ENCODE peak calls at places on chromosomes 4 and X, in ten cellular contexts. X is amygdala; G is activated naive CD8-positive, alpha-beta T cell treated with anti-CD3 and anti-CD28 coated beads, Interleukin-2, amount 10 ng/mL, durations not matched to agents 7 days and 5 days; W is left lobe of liver; I is suprapubic skin; S is ovary; E is stimulated activated CD4-positive, alpha-beta T cell treated with anti-CD3 and anti-CD28 coated beads, Interleukin-2, amount 100 ng/mL, for 24 hours; H is A549; A is heart left ventricle; C is activated CD8-positive, alpha-beta memory T cell treated with anti-CD3 and anti-CD28 coated beads for 4 hours. U is an unnamed sample.
A peak's percentile ranks its signal among the peaks of the same experiment; 100 is the strongest.

GRCh38 chrX:8726031-8726652 is 5.8 kb downstream of the ANOS1 start:
- DNase-seq in X (no peak), G (no peak), W (no peak), I (no peak), S (no peak), E (no peak), H (no peak), A (no peak), C (no peak), U (no peak)

GRCh38 chr4:6008092-6008551 is 10.1 kb downstream of the C4orf50 start:
- DNase-seq in X (no peak), G (no peak), W (no peak), I (no peak), S (no peak), E (no peak), H (peak; percentile 31), A (no peak), C (no peak), U (no peak)

GRCh38 chr4:169068423-169068822 is 58.4 kb upstream of the CBR4 start:
- DNase-seq in X (no peak), G (no peak), W (no peak), I (no peak), S (no peak), E (no peak), H (no peak), A (no peak), C (no peak), U (no peak)

GRCh38 chr4:105147226-105148151 is 813 bp downstream of the TET2 start:
- DNase-seq in X (peak; percentile 15), G (peak; percentile 38), W (peak; percentile 47), I (no peak), S (peak; percentile 35), E (peak; percentile 38), H (no peak), A (peak; percentile 21), C (no peak), U (no peak)

GRCh38 chr4:176769519-176769918 is 23.2 kb downstream of the VEGFC start:
- DNase-seq in X (no peak), G (no peak), W (no peak), I (no peak), S (no peak), E (no peak), H (no peak), A (no peak), C (no peak), U (no peak)

GRCh38 chrX:66544181-66544580 is 94.7 kb downstream of the EDA2R start:
- DNase-seq in X (no peak), G (no peak), W (no peak), I (no peak), S (no peak), E (no peak), H (no peak), A (no peak), C (no peak), U (no peak)

GRCh38 chr4:164977243-164978164 is at the start of gene TRIM61:
- DNase-seq in X (peak; percentile 5), G (peak; percentile 81), W (no peak), I (no peak), S (peak; percentile 77), E (peak; percentile 46), H (no peak), A (peak; percentile 80), C (peak; percentile 19), U (peak; percentile 74)

GRCh38 chr4:7358100-7358735 is 76.5 kb downstream of the PSAPL1 start:
- DNase-seq in X (no peak), G (no peak), W (no peak), I (no peak), S (peak; percentile 51), E (no peak), H (peak; percentile 55), A (peak; percentile 77), C (no peak), U (peak; percentile 58)

GRCh38 chr4:86660407-86660806 is 66.3 kb downstream of the PTPN13 start:
- DNase-seq in X (no peak), G (no peak), W (no peak), I (no peak), S (no peak), E (no peak), H (no peak), A (no peak), C (no peak), U (no peak)

GRCh38 chrX:47158131-47158530 is 13.1 kb downstream of the RBM10 start:
- DNase-seq in X (no peak), G (no peak), W (no peak), I (no peak), S (no peak), E (no peak), H (no peak), A (no peak), C (no peak), U (no peak)

GRCh38 chr4:101954351-101954750 is 163.8 kb downstream of the BANK1 start:
- DNase-seq in X (no peak), G (no peak), W (no peak), I (no peak), S (no peak), E (no peak), H (no peak), A (no peak), C (no peak), U (no peak)

GRCh38 chr4:999863-1000425 is 6.7 kb upstream of the SLC26A1 start:
- DNase-seq in X (no peak), G (no peak), W (no peak), I (no peak), S (no peak), E (no peak), H (no peak), A (no peak), C (no peak), U (no peak)

GRCh38 chr4:103011378-103012025 is 8.0 kb downstream of the SLC9B1 start:
- DNase-seq in X (no peak), G (no peak), W (no peak), I (no peak), S (peak; percentile 16), E (no peak), H (no peak), A (no peak), C (no peak), U (no peak)

GRCh38 chr4:165079476-165079875 is 25.8 kb downstream of the TRIM75 start:
- DNase-seq in X (no peak), G (no peak), W (peak; percentile 89), I (no peak), S (no peak), E (no peak), H (no peak), A (peak; percentile 59), C (no peak), U (peak; percentile 43)

GRCh38 chr4:40349561-40350198 is 14.5 kb downstream of the CHRNA9 start:
- DNase-seq in X (no peak), G (no peak), W (no peak), I (no peak), S (no peak), E (no peak), H (no peak), A (no peak), C (no peak), U (no peak)

GRCh38 chrX:123835661-123836371 is 24.0 kb upstream of the XIAP start:
- DNase-seq in X (no peak), G (no peak), W (no peak), I (no peak), S (no peak), E (peak; percentile 32), H (peak; percentile 71), A (no peak), C (no peak), U (no peak)

GRCh38 chrX:133497356-133497755 is 82.1 kb upstream of the GPC4 start:
- DNase-seq in X (no peak), G (no peak), W (no peak), I (no peak), S (no peak), E (no peak), H (no peak), A (no peak), C (no peak), U (no peak)

GRCh38 chr4:172706000-172706399 is 462.6 kb upstream of the GALNT7 start:
- DNase-seq in X (no peak), G (no peak), W (no peak), I (no peak), S (no peak), E (no peak), H (no peak), A (no peak), C (no peak), U (no peak)

GRCh38 chrX:17262123-17262522 is 112.9 kb upstream of the NHS start:
- DNase-seq in X (no peak), G (no peak), W (no peak), I (no peak), S (no peak), E (no peak), H (no peak), A (no peak), C (no peak), U (no peak)

GRCh38 chr4:145619639-145619996 is 433 bp downstream of the MMAA start:
- DNase-seq in X (no peak), G (no peak), W (peak; percentile 88), I (peak; percentile 63), S (peak; percentile 44), E (peak; percentile 64), H (peak; percentile 48), A (peak; percentile 41), C (peak; percentile 37), U (no peak)

GRCh38 chr4:55407764-55408163 is 12.0 kb downstream of the TMEM165 start:
- DNase-seq in X (no peak), G (no peak), W (no peak), I (no peak), S (no peak), E (no peak), H (no peak), A (no peak), C (no peak), U (no peak)

GRCh38 chrX:154056739-154057367 is 37.2 kb upstream of the IRAK1 start:
- DNase-seq in X (no peak), G (no peak), W (peak; percentile 75), I (no peak), S (no peak), E (no peak), H (no peak), A (no peak), C (no peak), U (no peak)

GRCh38 chr4:95155759-95156451 is 392.9 kb downstream of the UNC5C start:
- DNase-seq in X (no peak), G (no peak), W (no peak), I (no peak), S (no peak), E (no peak), H (peak; percentile 23), A (no peak), C (no peak), U (no peak)

GRCh38 chrX:1181131-1181530 is 31.3 kb downstream of the CRLF2 start:
- DNase-seq in X (no peak), G (no peak), W (no peak), I (no peak), S (no peak), E (peak; percentile 6), H (no peak), A (no peak), C (no peak), U (no peak)

GRCh38 chr4:10457255-10457801 is at the start of gene ZNF518B:
- DNase-seq in X (peak; percentile 19), G (peak; percentile 93), W (peak; percentile 69), I (peak; percentile 70), S (peak; percentile 80), E (peak; percentile 80), H (peak; percentile 52), A (peak; percentile 72), C (peak; percentile 54), U (peak; percentile 60)

GRCh38 chr4:176752191-176752749 is 40.5 kb downstream of the VEGFC start:
- DNase-seq in X (no peak), G (no peak), W (no peak), I (no peak), S (no peak), E (no peak), H (no peak), A (no peak), C (no peak), U (no peak)

GRCh38 chr4:955161-955921 is 18.0 kb downstream of the DGKQ start:
- DNase-seq in X (no peak), G (peak; percentile 28), W (no peak), I (no peak), S (no peak), E (no peak), H (no peak), A (no peak), C (no peak), U (no peak)

GRCh38 chr4:89836897-89837384 is at the start of gene SNCA:
- DNase-seq in X (peak; percentile 63), G (peak; percentile 61), W (no peak), I (peak; percentile 78), S (peak; percentile 80), E (peak; percentile 40), H (peak; percentile 28), A (peak; percentile 57), C (no peak), U (peak; percentile 49)

U was measured in left ventricle myocardium inferior.